ENCODE peak calls at places on chromosomes 1 and 21, in seven cellular contexts. H is activated naive CD4-positive, alpha-beta T cell treated with Interleukin-2 at 50 U/mL for 16 hours; Y is activated CD4-positive, alpha-beta T cell treated with anti-CD3 and anti-CD28 coated beads for 24 hours; Q is mucosa of descending colon; O is progenitor cell of endocrine pancreas; R is pons; W is esophagus muscularis mucosa. A is an unnamed sample.

GRCh38 chr1:62175568-62176179 is 19.0 kb upstream of the L1TD1 start:
- DNase-seq in H (peak; percentile 9), Y (no peak), Q (peak; percentile 76), O (no peak), R (peak; percentile 67), W (no peak), A (no peak)

GRCh38 chr1:109589679-109590078 is 29.7 kb downstream of the GNAT2 start:
- DNase-seq in H (no peak), Y (no peak), Q (no peak), O (no peak), R (no peak), W (no peak), A (no peak)

GRCh38 chr1:217095050-217095622 is 371.9 kb upstream of the ESRRG start:
- DNase-seq in H (no peak), Y (no peak), Q (no peak), O (no peak), R (no peak), W (peak; percentile 47), A (no peak)

GRCh38 chr1:46673749-46674182 is 2.1 kb downstream of the TEX38 start:
- DNase-seq in H (no peak), Y (no peak), Q (no peak), O (no peak), R (no peak), W (no peak), A (no peak)

GRCh38 chr1:155093938-155094621 is 15.4 kb downstream of the EFNA3 start:
- DNase-seq in H (no peak), Y (no peak), Q (peak; percentile 58), O (no peak), R (peak; percentile 69), W (no peak), A (no peak)

GRCh38 chr1:77275194-77275593 is 6.6 kb upstream of the AK5 start:
- DNase-seq in H (no peak), Y (no peak), Q (no peak), O (no peak), R (no peak), W (no peak), A (no peak)

GRCh38 chr1:226950875-226951274 is 10.8 kb downstream of the COQ8A start:
- DNase-seq in H (no peak), Y (no peak), Q (no peak), O (no peak), R (no peak), W (no peak), A (no peak)

GRCh38 chr1:154466879-154467767 is 34.9 kb upstream of the TDRD10 start:
- DNase-seq in H (no peak), Y (no peak), Q (no peak), O (no peak), R (no peak), W (no peak), A (no peak)

GRCh38 chr1:232704694-232705680 is 75.1 kb upstream of the SIPA1L2 start:
- DNase-seq in H (no peak), Y (no peak), Q (peak; percentile 51), O (no peak), R (peak; percentile 77), W (no peak), A (no peak)

GRCh38 chr21:18840239-18840638 is 436.7 kb upstream of the TMPRSS15 start:
- DNase-seq in H (no peak), Y (no peak), Q (peak; percentile 5), O (no peak), R (no peak), W (no peak), A (no peak)

GRCh38 chr1:81717230-81717629 is 83.5 kb upstream of the ADGRL2 start:
- DNase-seq in H (no peak), Y (no peak), Q (no peak), O (no peak), R (no peak), W (no peak), A (no peak)

GRCh38 chr1:69055223-69055622 is 512.5 kb upstream of the LRRC7 start:
- DNase-seq in H (no peak), Y (no peak), Q (no peak), O (no peak), R (no peak), W (no peak), A (no peak)

GRCh38 chr1:3996846-3997705 is 97.0 kb upstream of the C1orf174 start:
- DNase-seq in H (no peak), Y (no peak), Q (no peak), O (no peak), R (no peak), W (no peak), A (peak; percentile 32)

GRCh38 chr1:225209153-225209552 is 218.7 kb downstream of the LBR start:
- DNase-seq in H (no peak), Y (no peak), Q (no peak), O (no peak), R (no peak), W (no peak), A (no peak)

GRCh38 chr1:209277662-209278061 is 305.9 kb upstream of the CAMK1G start:
- DNase-seq in H (no peak), Y (no peak), Q (no peak), O (no peak), R (no peak), W (peak; percentile 19), A (no peak)

GRCh38 chr1:94863919-94864318 is 43.8 kb downstream of the SLC44A3 start:
- DNase-seq in H (no peak), Y (no peak), Q (peak; percentile 33), O (no peak), R (peak; percentile 61), W (no peak), A (peak; percentile 72)

GRCh38 chr1:155197901-155198546 is 9.7 kb downstream of the THBS3 start:
- DNase-seq in H (no peak), Y (no peak), Q (no peak), O (no peak), R (no peak), W (no peak), A (no peak)

GRCh38 chr1:156484480-156485058 is 16.0 kb downstream of the MEF2D start:
- DNase-seq in H (no peak), Y (no peak), Q (no peak), O (no peak), R (no peak), W (no peak), A (no peak)

GRCh38 chr1:9454494-9455066 is 84.7 kb upstream of the SLC25A33 start:
- DNase-seq in H (no peak), Y (no peak), Q (no peak), O (no peak), R (no peak), W (no peak), A (no peak)

GRCh38 chr1:172024516-172024915 is 183.2 kb downstream of the DNM3 start:
- DNase-seq in H (no peak), Y (no peak), Q (no peak), O (no peak), R (no peak), W (no peak), A (no peak)

GRCh38 chr21:29508311-29508710 is 209.6 kb downstream of the BACH1 start:
- DNase-seq in H (no peak), Y (no peak), Q (no peak), O (no peak), R (no peak), W (no peak), A (no peak)

GRCh38 chr1:178057863-178058576 is 35.9 kb upstream of the RASAL2 start:
- DNase-seq in H (no peak), Y (no peak), Q (no peak), O (no peak), R (no peak), W (no peak), A (no peak)

GRCh38 chr1:59195151-59195550 is 101.7 kb upstream of the FGGY start:
- DNase-seq in H (no peak), Y (no peak), Q (no peak), O (no peak), R (no peak), W (no peak), A (no peak)

GRCh38 chr1:88608139-88608943 is 75.7 kb upstream of the PKN2 start:
- DNase-seq in H (no peak), Y (no peak), Q (peak; percentile 17), O (no peak), R (peak; percentile 3), W (no peak), A (no peak)

GRCh38 chr21:17390575-17390974 is 122.3 kb upstream of the CXADR start:
- DNase-seq in H (no peak), Y (no peak), Q (no peak), O (no peak), R (no peak), W (no peak), A (no peak)

GRCh38 chr1:11730429-11730861 is 5.5 kb upstream of the AGTRAP start:
- DNase-seq in H (peak; percentile 28), Y (no peak), Q (peak; percentile 69), O (no peak), R (peak; percentile 77), W (no peak), A (no peak)